ENCODE peak calls at places on chromosomes 12 and 14, in eight cellular contexts. T, E, P, S, M, Y, O and L are unnamed samples.

GRCh38 chr12:104684884-104685283 is 228.1 kb downstream of the CHST11 start:
- DNase-seq in M (no peak), O (no peak), P (no peak), T (no peak), Y (no peak), E (no peak), S (no peak), L (no peak)

GRCh38 chr12:64104376-64104775 is 117.7 kb downstream of the KICS2 start:
- DNase-seq in O (no peak), E (no peak), T (no peak), P (no peak), M (no peak), S (no peak), Y (peak; percentile 32), L (peak; percentile 83)

GRCh38 chr14:74655597-74656389 is 43.8 kb upstream of the LTBP2 start:
- DNase-seq in P (no peak), S (no peak), M (no peak), E (no peak), T (no peak), Y (no peak), O (no peak), L (no peak)

GRCh38 chr14:71566276-71566675 is 366.0 kb upstream of the RGS6 start:
- DNase-seq in E (no peak), P (no peak), T (no peak), Y (no peak), S (no peak), M (no peak), O (no peak), L (no peak)

GRCh38 chr12:46386877-46387629 is 14.5 kb upstream of the SLC38A2 start:
- DNase-seq in O (no peak), E (no peak), T (no peak), P (no peak), Y (peak; percentile 31), S (no peak), M (no peak), L (peak; percentile 47)

GRCh38 chr12:121515615-121516014 is 65.2 kb downstream of the KDM2B start:
- DNase-seq in M (no peak), E (no peak), P (no peak), O (no peak), T (no peak), S (no peak), Y (no peak), L (no peak)

GRCh38 chr12:70854871-70855578 is 65.5 kb downstream of the PTPRR start:
- DNase-seq in Y (no peak), E (no peak), S (no peak), O (no peak), P (no peak), M (peak; percentile 57), T (no peak), L (no peak)

GRCh38 chr12:73421832-73422231 is 1115.8 kb upstream of the ATXN7L3B start:
- DNase-seq in Y (no peak), E (no peak), T (no peak), S (no peak), O (no peak), M (no peak), P (no peak), L (peak; percentile 74)

GRCh38 chr14:93787465-93788306 is 599 bp downstream of the PRIMA1 start:
- DNase-seq in S (no peak), Y (no peak), O (no peak), M (peak; percentile 33), T (no peak), P (no peak), E (no peak), L (no peak)

GRCh38 chr12:12592930-12593329 is 18.7 kb upstream of the CREBL2 start:
- DNase-seq in P (no peak), T (no peak), M (no peak), O (no peak), S (no peak), E (no peak), Y (no peak), L (peak; percentile 38)

GRCh38 chr14:90060965-90061848 is 587 bp upstream of the KCNK13 start:
- DNase-seq in O (no peak), E (peak; percentile 17), T (no peak), S (no peak), Y (peak; percentile 13), M (no peak), P (peak; percentile 36), L (no peak)

GRCh38 chr12:12018454-12018853 is 52.3 kb upstream of the BCL2L14 start:
- DNase-seq in S (no peak), O (no peak), E (no peak), M (no peak), Y (no peak), T (no peak), P (no peak), L (no peak)

GRCh38 chr14:61866932-61867920 is 105.0 kb downstream of the SNAPC1 start:
- DNase-seq in S (no peak), E (no peak), P (no peak), M (no peak), O (no peak), Y (no peak), T (no peak), L (peak; percentile 2)

GRCh38 chr12:12482150-12482761 is 80.4 kb downstream of the DUSP16 start:
- DNase-seq in Y (no peak), T (no peak), M (no peak), O (peak; percentile 57), S (no peak), E (no peak), P (peak; percentile 22), L (no peak)